ENCODE peak calls at places on chromosome 12, in eight cellular contexts. M, T, Y, L, F, Q, C and B are unnamed samples.

GRCh38 chr12:126570571-126570970 is 1505.3 kb downstream of the AACS start:
- DNase-seq in Y (no peak), M (no peak), L (no peak), T (no peak), C (no peak), Q (peak), F (no peak), B (no peak)

GRCh38 chr12:55847603-55848329 is 5.0 kb upstream of the MMP19 start:
- DNase-seq in T (peak), M (no peak), F (no peak), Y (peak), C (peak), L (peak), Q (peak), B (peak)

GRCh38 chr12:98369601-98370000 is 145.8 kb upstream of the TMPO start:
- DNase-seq in T (no peak), L (no peak), C (no peak), M (no peak), Q (peak), F (no peak), Y (no peak), B (no peak)

GRCh38 chr12:53050426-53051057 is 677 bp downstream of the TNS2 start:
- DNase-seq in Q (no peak), L (no peak), F (no peak), Y (no peak), C (peak), M (no peak), T (no peak), B (no peak)

GRCh38 chr12:109286652-109287051 is 22.4 kb downstream of the FOXN4 start:
- DNase-seq in T (no peak), C (no peak), F (no peak), L (no peak), Y (no peak), M (no peak), Q (no peak), B (no peak)

GRCh38 chr12:6942331-6942665 is 1.3 kb upstream of the RNU7-1 start:
- DNase-seq in L (no peak), M (no peak), F (no peak), Y (no peak), C (peak), T (no peak), Q (no peak), B (no peak)

GRCh38 chr12:51871918-51872688 is 15.8 kb upstream of the ANKRD33 start:
- DNase-seq in M (no peak), Q (no peak), Y (no peak), L (no peak), T (no peak), F (peak), C (no peak), B (no peak)

GRCh38 chr12:11227373-11227772 is 40.6 kb upstream of the TAS2R42 start:
- DNase-seq in C (no peak), M (no peak), Q (no peak), T (no peak), Y (no peak), F (no peak), L (no peak), B (no peak)

GRCh38 chr12:114746297-114747074 is 62.5 kb upstream of the TBX3 start:
- DNase-seq in C (no peak), T (no peak), Q (no peak), F (no peak), Y (no peak), M (no peak), L (no peak), B (no peak)

GRCh38 chr12:115710104-115710564 is 567.4 kb downstream of the MED13L start:
- DNase-seq in Y (peak), C (no peak), Q (no peak), L (no peak), T (peak), F (no peak), M (no peak), B (peak)

GRCh38 chr12:114245555-114245954 is 160.4 kb downstream of the TBX5 start:
- DNase-seq in L (no peak), M (no peak), F (peak), C (no peak), Q (no peak), Y (no peak), T (no peak), B (no peak)

GRCh38 chr12:92458996-92459395 is 243.8 kb upstream of the PLEKHG7 start:
- DNase-seq in Y (no peak), F (no peak), L (no peak), Q (no peak), C (no peak), M (no peak), T (no peak), B (no peak)

GRCh38 chr12:92464911-92465310 is 237.9 kb upstream of the PLEKHG7 start:
- DNase-seq in M (peak), C (no peak), Y (no peak), Q (no peak), F (no peak), T (no peak), L (peak), B (no peak)

GRCh38 chr12:92463171-92463570 is 239.6 kb upstream of the PLEKHG7 start:
- DNase-seq in M (no peak), C (no peak), L (no peak), F (no peak), Q (no peak), Y (no peak), T (no peak), B (no peak)

GRCh38 chr12:92462527-92462926 is 240.3 kb upstream of the PLEKHG7 start:
- DNase-seq in F (no peak), Q (no peak), L (no peak), M (no peak), C (no peak), T (no peak), Y (no peak), B (no peak)

DNA sequence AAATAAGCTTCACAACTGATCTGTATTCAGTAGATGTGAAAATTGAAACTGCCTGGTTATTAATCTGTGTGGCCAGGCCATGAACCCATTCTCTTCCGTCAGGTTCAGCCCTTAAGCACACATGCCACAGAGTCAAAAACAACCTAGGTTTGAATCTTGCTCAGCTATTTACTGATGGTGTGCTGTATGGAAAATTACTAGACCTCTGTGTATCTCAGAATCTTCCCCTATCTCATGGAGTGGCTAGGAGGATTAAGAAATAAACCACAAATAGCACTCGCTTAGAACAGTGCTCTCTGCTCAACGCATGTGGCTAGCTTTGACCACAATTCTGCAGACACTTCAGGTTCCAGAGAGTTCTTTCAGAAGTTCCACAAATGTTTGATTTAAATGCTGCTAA is 240.7 kb upstream of the PLEKHG7 start:
- DNase-seq in Q (no peak), C (no peak), M (peak), Y (peak), F (no peak), T (peak), L (peak), B (no peak)
- H3K27ac ChIP-seq in Q (no peak), C (no peak), M (peak), Y (no peak), F (no peak), T (no peak), L (peak), B (no peak)

DNA sequence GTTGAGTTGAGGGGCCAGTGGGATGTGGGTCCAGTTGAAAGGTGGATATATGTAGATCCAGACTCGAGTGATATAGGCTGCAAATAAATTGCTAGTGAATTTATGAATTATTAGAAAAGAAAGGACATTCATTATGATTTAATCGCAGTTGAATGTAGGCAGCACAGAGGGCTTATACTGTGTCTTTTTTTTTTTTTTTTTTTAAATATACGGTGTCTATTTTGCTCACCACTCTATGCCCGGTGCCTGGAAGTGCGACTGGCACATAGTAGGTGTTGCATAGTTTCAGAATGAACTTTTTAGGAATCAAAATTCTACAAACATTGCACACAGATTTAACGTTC is 773 bp upstream of the ETFBKMT start:
- DNase-seq in M (no peak), Y (no peak), C (no peak), Q (no peak), L (no peak), F (no peak), T (no peak), B (no peak)
- H3K27ac ChIP-seq in M (peak), Y (no peak), C (peak), Q (peak), L (peak), F (no peak), T (peak), B (no peak)

GRCh38 chr12:79643821-79644220 is 46.9 kb downstream of the PAWR start:
- DNase-seq in F (no peak), C (no peak), Y (no peak), Q (no peak), M (no peak), T (no peak), L (no peak), B (no peak)
- H3K27ac ChIP-seq in F (peak), C (no peak), Y (no peak), Q (no peak), M (no peak), T (no peak), L (no peak), B (no peak)

GRCh38 chr12:131644481-131644880 is 66.4 kb upstream of the SFSWAP start:
- DNase-seq in Q (no peak), Y (no peak), L (no peak), M (no peak), T (no peak), F (no peak), C (no peak), B (no peak)
- H3K27ac ChIP-seq in Q (no peak), Y (no peak), L (no peak), M (no peak), T (no peak), F (no peak), C (no peak), B (no peak)

DNA sequence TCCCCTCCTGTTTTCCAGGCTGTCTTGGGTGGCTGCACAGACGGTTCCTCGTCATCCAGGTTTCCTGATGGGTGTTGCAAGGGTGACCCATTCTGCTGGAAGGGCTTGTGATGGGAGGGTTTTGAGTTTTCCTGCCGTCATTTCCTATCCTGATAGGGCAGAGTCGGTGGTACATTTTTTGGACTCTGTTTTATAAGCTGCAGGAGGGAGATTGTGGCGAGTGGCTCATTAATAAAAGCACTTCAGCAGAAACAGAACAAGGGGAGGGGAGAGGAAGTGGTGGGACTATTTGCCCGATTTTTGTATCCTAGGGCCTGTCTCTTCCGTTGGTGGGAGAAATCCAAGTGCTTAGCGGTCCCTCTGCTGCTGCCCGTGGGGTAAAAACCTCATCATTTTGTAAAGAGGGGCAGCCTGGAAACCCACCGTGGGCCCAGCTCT is 40.0 kb downstream of the TSPAN9 start:
- DNase-seq in L (no peak), Q (peak), Y (peak), F (no peak), T (peak), C (no peak), M (no peak), B (no peak)
- H3K27ac ChIP-seq in L (peak), Q (peak), Y (peak), F (no peak), T (peak), C (peak), M (no peak), B (peak)

GRCh38 chr12:54386781-54387467 is 2.4 kb upstream of the ZNF385A start:
- DNase-seq in F (no peak), Q (no peak), T (no peak), M (no peak), C (no peak), Y (no peak), L (no peak), B (no peak)
- H3K27ac ChIP-seq in F (peak), Q (no peak), T (no peak), M (no peak), C (no peak), Y (no peak), L (no peak), B (no peak)

GRCh38 chr12:95437565-95437964 is 36.4 kb upstream of the METAP2 start:
- DNase-seq in T (no peak), F (no peak), C (no peak), Y (no peak), Q (no peak), M (peak), L (no peak), B (no peak)

GRCh38 chr12:95439578-95440230 is 34.2 kb upstream of the METAP2 start:
- DNase-seq in Y (no peak), T (no peak), F (no peak), M (peak), L (no peak), C (no peak), Q (no peak), B (no peak)

GRCh38 chr12:95440401-95440800 is 33.6 kb upstream of the METAP2 start:
- DNase-seq in Q (peak), M (peak), Y (peak), C (no peak), L (no peak), T (peak), F (no peak), B (no peak)

GRCh38 chr12:95435355-95435754 is 38.6 kb upstream of the METAP2 start:
- DNase-seq in M (no peak), Y (no peak), Q (no peak), L (no peak), F (no peak), C (no peak), T (no peak), B (no peak)
- H3K27ac ChIP-seq in M (no peak), Y (no peak), Q (no peak), L (no peak), F (no peak), C (no peak), T (no peak), B (no peak)

GRCh38 chr12:121770388-121770787 is 23.1 kb downstream of the RHOF start:
- DNase-seq in Y (no peak), F (no peak), M (no peak), Q (no peak), L (no peak), C (no peak), T (no peak), B (no peak)

GRCh38 chr12:121775501-121775900 is 18.0 kb downstream of the RHOF start:
- DNase-seq in M (no peak), Y (no peak), L (no peak), Q (no peak), T (no peak), C (no peak), F (no peak), B (no peak)

GRCh38 chr12:121774968-121775474 is 18.5 kb downstream of the RHOF start:
- DNase-seq in T (no peak), Y (no peak), L (no peak), Q (no peak), F (peak), C (no peak), M (no peak), B (no peak)

GRCh38 chr12:121770802-121771625 is 22.5 kb downstream of the RHOF start:
- DNase-seq in T (no peak), F (no peak), L (no peak), Q (no peak), Y (no peak), C (no peak), M (no peak), B (no peak)

GRCh38 chr12:121773011-121773777 is 20.3 kb downstream of the RHOF start:
- DNase-seq in Q (peak), F (peak), Y (peak), T (no peak), C (peak), L (peak), M (peak), B (no peak)
- H3K27ac ChIP-seq in Q (no peak), F (no peak), Y (no peak), T (no peak), C (no peak), L (no peak), M (no peak), B (no peak)

DNA sequence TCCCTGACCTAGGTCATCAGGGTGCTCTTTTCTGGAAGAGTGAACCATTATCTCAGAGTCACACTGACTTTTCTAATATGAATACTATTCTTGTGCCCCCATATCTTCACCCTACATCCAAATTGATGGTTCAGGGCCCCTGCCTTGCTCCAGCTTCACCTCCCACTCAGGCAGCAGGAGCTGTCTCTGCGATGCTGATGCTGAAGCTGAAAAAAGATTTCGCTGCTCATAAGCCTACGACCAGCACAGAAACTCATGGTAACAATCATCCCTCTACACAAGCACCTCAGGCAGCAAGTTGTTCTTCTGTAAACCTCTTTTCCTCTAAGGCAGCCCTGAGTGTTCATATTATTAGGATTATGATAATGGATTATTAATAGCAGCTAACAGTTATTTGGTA is 3.2 kb downstream of the ARF3 start:
- DNase-seq in M (no peak), F (no peak), L (no peak), C (no peak), T (no peak), Y (no peak), Q (no peak), B (no peak)
- H3K27ac ChIP-seq in M (no peak), F (no peak), L (no peak), C (no peak), T (no peak), Y (no peak), Q (no peak), B (no peak)